ENCODE peak calls at places on chromosomes 13 and 19, in four cellular contexts. One of them, this sample, is unnamed.
A peak's percentile ranks its signal among the peaks of the same experiment; 100 is the strongest.

GRCh38 chr13:26494591-26494990 is 62.9 kb upstream of the WASF3 start:
- DNase-seq in GM23338: no peak
- DNase-seq in NCI-H1105 treated with DMSO at 0.1 percent for 48 hours: no peak
- DNase-seq in stimulated activated CD8-positive, alpha-beta memory T cell treated with anti-CD3 and anti-CD28 coated beads, Interleukin-4, amount 100 ng/mL, for 24 hours: no peak
- DNase-seq in this sample: no peak

GRCh38 chr13:20969182-20969581 is 66.6 kb upstream of the XPO4 start:
- DNase-seq in GM23338: no peak
- DNase-seq in NCI-H1105 treated with DMSO at 0.1 percent for 48 hours: no peak
- DNase-seq in stimulated activated CD8-positive, alpha-beta memory T cell treated with anti-CD3 and anti-CD28 coated beads, Interleukin-4, amount 100 ng/mL, for 24 hours: no peak
- DNase-seq in this sample: no peak

GRCh38 chr13:37369618-37370017 is 228.9 kb downstream of the POSTN start:
- DNase-seq in GM23338: no peak
- DNase-seq in NCI-H1105 treated with DMSO at 0.1 percent for 48 hours: no peak
- DNase-seq in stimulated activated CD8-positive, alpha-beta memory T cell treated with anti-CD3 and anti-CD28 coated beads, Interleukin-4, amount 100 ng/mL, for 24 hours: no peak
- DNase-seq in this sample: no peak

GRCh38 chr13:46058268-46058667 is 5.7 kb upstream of the ZC3H13 start:
- DNase-seq in GM23338: no peak
- DNase-seq in NCI-H1105 treated with DMSO at 0.1 percent for 48 hours: no peak
- DNase-seq in stimulated activated CD8-positive, alpha-beta memory T cell treated with anti-CD3 and anti-CD28 coated beads, Interleukin-4, amount 100 ng/mL, for 24 hours: no peak
- DNase-seq in this sample: no peak

GRCh38 chr19:7242601-7243258 is 51.5 kb downstream of the INSR start:
- DNase-seq in GM23338: no peak
- DNase-seq in NCI-H1105 treated with DMSO at 0.1 percent for 48 hours: no peak
- DNase-seq in stimulated activated CD8-positive, alpha-beta memory T cell treated with anti-CD3 and anti-CD28 coated beads, Interleukin-4, amount 100 ng/mL, for 24 hours: no peak
- DNase-seq in this sample: no peak

GRCh38 chr13:107170270-107170931 is 602.5 kb upstream of the ARGLU1 start:
- DNase-seq in GM23338: no peak
- DNase-seq in NCI-H1105 treated with DMSO at 0.1 percent for 48 hours: no peak
- DNase-seq in stimulated activated CD8-positive, alpha-beta memory T cell treated with anti-CD3 and anti-CD28 coated beads, Interleukin-4, amount 100 ng/mL, for 24 hours: no peak
- DNase-seq in this sample: no peak

GRCh38 chr13:40096357-40096911 is 441.0 kb downstream of the COG6 start:
- DNase-seq in GM23338: no peak
- DNase-seq in NCI-H1105 treated with DMSO at 0.1 percent for 48 hours: peak; percentile 21
- DNase-seq in stimulated activated CD8-positive, alpha-beta memory T cell treated with anti-CD3 and anti-CD28 coated beads, Interleukin-4, amount 100 ng/mL, for 24 hours: no peak
- DNase-seq in this sample: no peak

GRCh38 chr19:49923055-49924003 is 5.7 kb upstream of the ATF5 start:
- DNase-seq in GM23338: no peak
- DNase-seq in NCI-H1105 treated with DMSO at 0.1 percent for 48 hours: no peak
- DNase-seq in stimulated activated CD8-positive, alpha-beta memory T cell treated with anti-CD3 and anti-CD28 coated beads, Interleukin-4, amount 100 ng/mL, for 24 hours: no peak
- DNase-seq in this sample: no peak

GRCh38 chr19:13063461-13064091 is 39.1 kb downstream of the LYL1 start:
- DNase-seq in GM23338: no peak
- DNase-seq in NCI-H1105 treated with DMSO at 0.1 percent for 48 hours: no peak
- DNase-seq in stimulated activated CD8-positive, alpha-beta memory T cell treated with anti-CD3 and anti-CD28 coated beads, Interleukin-4, amount 100 ng/mL, for 24 hours: no peak
- DNase-seq in this sample: no peak

GRCh38 chr19:23075031-23075733 is 41.6 kb upstream of the ZNF730 start:
- DNase-seq in GM23338: peak; percentile 96
- DNase-seq in NCI-H1105 treated with DMSO at 0.1 percent for 48 hours: peak; percentile 79
- DNase-seq in stimulated activated CD8-positive, alpha-beta memory T cell treated with anti-CD3 and anti-CD28 coated beads, Interleukin-4, amount 100 ng/mL, for 24 hours: no peak
- DNase-seq in this sample: no peak

GRCh38 chr19:45947926-45948325 is 25.7 kb downstream of the NOVA2 start:
- DNase-seq in GM23338: no peak
- DNase-seq in NCI-H1105 treated with DMSO at 0.1 percent for 48 hours: no peak
- DNase-seq in stimulated activated CD8-positive, alpha-beta memory T cell treated with anti-CD3 and anti-CD28 coated beads, Interleukin-4, amount 100 ng/mL, for 24 hours: no peak
- DNase-seq in this sample: no peak

GRCh38 chr19:14149509-14149994 is 13.2 kb upstream of the ASF1B start:
- DNase-seq in GM23338: peak; percentile 28
- DNase-seq in NCI-H1105 treated with DMSO at 0.1 percent for 48 hours: no peak
- DNase-seq in stimulated activated CD8-positive, alpha-beta memory T cell treated with anti-CD3 and anti-CD28 coated beads, Interleukin-4, amount 100 ng/mL, for 24 hours: no peak
- DNase-seq in this sample: no peak

GRCh38 chr19:41264581-41265375 is 606 bp downstream of the HNRNPUL1 start:
- DNase-seq in GM23338: peak; percentile 84
- DNase-seq in NCI-H1105 treated with DMSO at 0.1 percent for 48 hours: peak; percentile 23
- DNase-seq in stimulated activated CD8-positive, alpha-beta memory T cell treated with anti-CD3 and anti-CD28 coated beads, Interleukin-4, amount 100 ng/mL, for 24 hours: peak; percentile 55
- DNase-seq in this sample: peak; percentile 50

GRCh38 chr13:110107568-110108347 is 199.2 kb downstream of the COL4A1 start:
- DNase-seq in GM23338: peak; percentile 74
- DNase-seq in NCI-H1105 treated with DMSO at 0.1 percent for 48 hours: no peak
- DNase-seq in stimulated activated CD8-positive, alpha-beta memory T cell treated with anti-CD3 and anti-CD28 coated beads, Interleukin-4, amount 100 ng/mL, for 24 hours: no peak
- DNase-seq in this sample: no peak

GRCh38 chr13:106859505-106859904 is 291.6 kb upstream of the ARGLU1 start:
- DNase-seq in GM23338: peak; percentile 45
- DNase-seq in NCI-H1105 treated with DMSO at 0.1 percent for 48 hours: no peak
- DNase-seq in stimulated activated CD8-positive, alpha-beta memory T cell treated with anti-CD3 and anti-CD28 coated beads, Interleukin-4, amount 100 ng/mL, for 24 hours: no peak
- DNase-seq in this sample: no peak

GRCh38 chr13:78596701-78597550 is 6.4 kb downstream of the POU4F1 start:
- DNase-seq in GM23338: peak; percentile 71
- DNase-seq in NCI-H1105 treated with DMSO at 0.1 percent for 48 hours: no peak
- DNase-seq in stimulated activated CD8-positive, alpha-beta memory T cell treated with anti-CD3 and anti-CD28 coated beads, Interleukin-4, amount 100 ng/mL, for 24 hours: no peak
- DNase-seq in this sample: no peak

GRCh38 chr19:3506384-3507340 is 551 bp downstream of the FZR1 start:
- DNase-seq in GM23338: peak; percentile 52
- DNase-seq in NCI-H1105 treated with DMSO at 0.1 percent for 48 hours: no peak
- DNase-seq in stimulated activated CD8-positive, alpha-beta memory T cell treated with anti-CD3 and anti-CD28 coated beads, Interleukin-4, amount 100 ng/mL, for 24 hours: no peak
- DNase-seq in this sample: no peak